ENCODE peak calls at places on chromosomes 6 and 20, in eight cellular contexts. X is Karpas-422; A is WERI-Rb-1; B is stimulated activated CD8-positive, alpha-beta memory T cell treated with anti-CD3 and anti-CD28 coated beads, Interleukin-12 subunit alpha, Interleukin-12 subunit beta, amount 100 ng/mL, for 4 hours; R is NCI-H187; K is endothelial cell; V is cerebellar cortex; T is C1 segment of cervical spinal cord. J is an unnamed sample.

GRCh38 chr6:43520097-43520496 is 3.2 kb downstream of the POLR1C start:
- DNase-seq in X (no peak), A (no peak), B (no peak), R (no peak), K (no peak), V (no peak), T (no peak), J (no peak)

GRCh38 chr6:1311400-1312192 is at the start of gene FOXQ1:
- DNase-seq in X (no peak), A (peak; percentile 79), B (no peak), R (no peak), K (peak; percentile 45), V (peak; percentile 31), T (no peak), J (no peak)

GRCh38 chr20:61121661-61122060 is 130.4 kb upstream of the CDH4 start:
- DNase-seq in X (no peak), A (no peak), B (no peak), R (no peak), K (no peak), V (no peak), T (no peak), J (no peak)

GRCh38 chr20:63682384-63683139 is 13.9 kb upstream of the TNFRSF6B start:
- DNase-seq in X (no peak), A (no peak), B (no peak), R (no peak), K (no peak), V (no peak), T (no peak), J (no peak)

GRCh38 chr6:150167479-150167873 is 24.6 kb downstream of the PPP1R14C start:
- DNase-seq in X (no peak), A (no peak), B (no peak), R (no peak), K (no peak), V (no peak), T (no peak), J (no peak)

GRCh38 chr6:105442369-105442768 is 39.5 kb upstream of the PREP start:
- DNase-seq in X (no peak), A (no peak), B (no peak), R (no peak), K (no peak), V (no peak), T (no peak), J (no peak)

GRCh38 chr20:57658447-57659130 is 38.4 kb upstream of the ZBP1 start:
- DNase-seq in X (no peak), A (peak; percentile 3), B (no peak), R (no peak), K (peak; percentile 2), V (no peak), T (no peak), J (no peak)

GRCh38 chr20:8242066-8242465 is 110.0 kb downstream of the PLCB1 start:
- DNase-seq in X (no peak), A (no peak), B (no peak), R (no peak), K (no peak), V (no peak), T (no peak), J (no peak)